ENCODE peak calls at places on chromosomes 2 and 18, in six cellular contexts. S is hepatocyte; G is IMR-90; J is dorsolateral prefrontal cortex; Y is heart right ventricle; Z is CD8-positive, alpha-beta T cell. U is an unnamed sample.

GRCh38 chr2:240925191-240925575 is 19.0 kb downstream of the CROCC2 start:
- DNase-seq in Z (no peak), S (no peak), G (no peak), J (peak), Y (no peak), U (peak)

GRCh38 chr2:121348128-121348740 is 63.2 kb upstream of the TFCP2L1 start:
- DNase-seq in Y (no peak), Z (no peak), S (no peak), J (no peak), G (no peak), U (no peak)

GRCh38 chr2:204881519-204882111 is 336.3 kb downstream of the PARD3B start:
- DNase-seq in J (no peak), G (no peak), Z (no peak), Y (no peak), S (no peak), U (no peak)

GRCh38 chr2:232487385-232488096 is at the start of gene ECEL1:
- DNase-seq in S (no peak), G (no peak), Z (no peak), J (no peak), Y (no peak), U (no peak)

GRCh38 chr2:12556762-12557161 is 160.0 kb upstream of the TRIB2 start:
- DNase-seq in J (no peak), Y (no peak), G (peak), S (peak), Z (no peak), U (no peak)

GRCh38 chr2:53970095-53970897 is 497 bp downstream of the PSME4 start:
- DNase-seq in J (peak), G (peak), S (peak), Z (peak), Y (peak), U (no peak)

GRCh38 chr2:111702119-111702808 is 181.7 kb downstream of the ANAPC1 start:
- DNase-seq in J (no peak), G (peak), S (peak), Y (peak), Z (peak), U (no peak)

GRCh38 chr2:224849264-224849663 is 133.1 kb upstream of the CCDC195 start:
- DNase-seq in J (no peak), S (no peak), Z (no peak), Y (no peak), G (no peak), U (no peak)

GRCh38 chr2:3169106-3169870 is 208.3 kb downstream of the EIPR1 start:
- DNase-seq in J (no peak), S (no peak), Y (no peak), G (peak), Z (no peak), U (no peak)

GRCh38 chr2:181114021-181114420 is 133.6 kb downstream of the UBE2E3 start:
- DNase-seq in Y (no peak), G (no peak), S (no peak), Z (no peak), J (no peak), U (no peak)

GRCh38 chr2:240968731-240969624 is 29.4 kb upstream of the SNED1 start:
- DNase-seq in Y (peak), S (no peak), Z (no peak), G (no peak), J (no peak), U (no peak)

GRCh38 chr2:215479121-215479520 is 43.3 kb upstream of the FN1 start:
- DNase-seq in Y (no peak), G (no peak), S (no peak), Z (no peak), J (no peak), U (no peak)

GRCh38 chr2:191759200-191759507 is 81.2 kb downstream of the NABP1 start:
- DNase-seq in J (no peak), Y (no peak), Z (no peak), G (no peak), S (no peak), U (no peak)

GRCh38 chr2:96510931-96511595 is 5.9 kb upstream of the NEURL3 start:
- DNase-seq in S (no peak), Z (no peak), Y (no peak), J (no peak), G (no peak), U (no peak)

GRCh38 chr2:124027182-124027581 is 2.1 kb downstream of the CNTNAP5 start:
- DNase-seq in G (peak), Y (no peak), Z (no peak), J (peak), S (peak), U (no peak)

GRCh38 chr2:239275037-239275685 is 125.7 kb downstream of the HDAC4 start:
- DNase-seq in S (peak), Z (peak), Y (peak), J (peak), G (peak), U (peak)

GRCh38 chr2:130241041-130241707 is 42.9 kb upstream of the TUBA3E start:
- DNase-seq in G (peak), S (peak), J (no peak), Z (no peak), Y (no peak), U (no peak)

GRCh38 chr2:43100883-43101662 is 125.3 kb downstream of the ZFP36L2 start:
- DNase-seq in Z (no peak), Y (peak), J (peak), S (peak), G (peak), U (no peak)

GRCh38 chr18:11327656-11328055 is 178.3 kb upstream of the PIEZO2 start:
- DNase-seq in J (no peak), G (peak), S (no peak), Z (no peak), Y (no peak), U (no peak)

GRCh38 chr2:48218169-48218568 is 311.8 kb upstream of the STON1 start:
- DNase-seq in Y (no peak), Z (no peak), J (no peak), G (peak), S (no peak), U (no peak)

GRCh38 chr2:48220463-48220862 is 309.5 kb upstream of the STON1 start:
- DNase-seq in Z (no peak), G (no peak), S (no peak), J (no peak), Y (no peak), U (no peak)

GRCh38 chr2:48219555-48220436 is 310.2 kb upstream of the STON1 start:
- DNase-seq in G (no peak), Z (no peak), Y (no peak), S (peak), J (no peak), U (no peak)

GRCh38 chr2:48221846-48222516 is 308.0 kb upstream of the STON1 start:
- DNase-seq in J (no peak), Y (no peak), G (no peak), S (peak), Z (no peak), U (no peak)

DNA sequence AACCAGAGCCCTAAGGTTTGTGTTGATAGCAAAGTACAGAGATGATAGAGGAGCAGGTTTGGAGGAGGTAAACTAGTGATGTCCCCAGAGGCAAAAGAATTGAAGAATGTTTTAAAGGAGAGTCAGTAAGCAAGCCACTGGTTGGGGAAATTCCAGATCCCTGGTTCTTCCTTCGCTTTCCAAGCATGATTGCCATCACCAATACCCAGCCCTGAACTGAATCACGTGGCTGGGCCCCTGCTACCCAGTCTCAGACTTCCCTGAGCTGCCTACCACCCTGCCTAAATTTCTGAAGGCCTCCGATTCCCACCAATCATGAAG is 310.8 kb upstream of the STON1 start:
- DNase-seq in S (no peak), J (no peak), G (no peak), Z (no peak), Y (no peak), U (no peak)
- TF ChIP-seq CTCF in S (no peak), J (no peak), G (no peak), Z (no peak), Y (no peak), U (no peak)

GRCh38 chr18:68733693-68734092 is 18.8 kb upstream of the TMX3 start:
- DNase-seq in J (no peak), Z (no peak), G (peak), Y (no peak), S (no peak), U (no peak)
- TF ChIP-seq CTCF in J (no peak), Z (no peak), G (no peak), Y (no peak), S (no peak), U (no peak)

GRCh38 chr2:55062754-55063153 is 12.5 kb upstream of the RTN4 start:
- DNase-seq in J (no peak), Z (no peak), G (no peak), Y (no peak), S (no peak), U (no peak)

GRCh38 chr2:55061534-55062344 is 11.5 kb upstream of the RTN4 start:
- DNase-seq in Z (no peak), Y (no peak), G (no peak), S (no peak), J (no peak), U (no peak)

GRCh38 chr2:55063226-55063625 is 13.0 kb upstream of the RTN4 start:
- DNase-seq in S (no peak), Z (no peak), G (no peak), J (no peak), Y (no peak), U (no peak)

GRCh38 chr2:55059793-55060192 is 9.5 kb upstream of the RTN4 start:
- DNase-seq in J (no peak), G (no peak), Z (no peak), Y (no peak), S (no peak), U (no peak)

DNA sequence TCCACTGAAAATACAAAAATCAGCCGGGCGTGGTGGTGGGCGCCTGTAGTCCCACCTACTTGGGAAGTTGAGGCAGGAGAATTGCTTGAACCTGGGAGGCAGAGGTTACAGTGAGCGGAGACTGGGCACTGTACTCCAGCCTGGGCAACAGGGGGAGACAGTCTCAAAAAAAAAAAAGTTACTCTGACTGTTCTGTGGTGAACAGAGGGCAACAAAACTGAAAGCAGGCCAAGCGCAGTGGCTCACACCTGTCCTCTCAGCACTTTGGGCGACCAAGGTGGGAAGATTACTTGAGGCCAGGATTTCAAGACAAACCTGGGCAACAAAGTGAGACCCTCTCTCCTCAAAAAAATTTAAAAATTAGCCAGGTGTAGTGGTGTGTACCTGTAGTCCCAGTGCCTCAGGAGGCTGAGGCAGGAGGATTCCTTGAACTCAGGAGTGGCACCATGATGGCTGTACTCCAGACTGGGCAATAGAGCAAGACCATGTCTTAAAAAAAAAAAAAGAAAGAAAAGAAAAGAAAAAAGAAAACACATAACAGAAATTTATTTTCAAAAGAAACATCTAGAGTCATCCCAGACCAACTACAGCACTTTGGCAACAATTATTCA is 13.6 kb upstream of the RTN4 start:
- DNase-seq in G (no peak), Y (no peak), S (no peak), J (no peak), Z (no peak), U (no peak)
- TF ChIP-seq CTCF in G (peak), Y (no peak), S (no peak), J (no peak), Z (no peak), U (no peak)

DNA sequence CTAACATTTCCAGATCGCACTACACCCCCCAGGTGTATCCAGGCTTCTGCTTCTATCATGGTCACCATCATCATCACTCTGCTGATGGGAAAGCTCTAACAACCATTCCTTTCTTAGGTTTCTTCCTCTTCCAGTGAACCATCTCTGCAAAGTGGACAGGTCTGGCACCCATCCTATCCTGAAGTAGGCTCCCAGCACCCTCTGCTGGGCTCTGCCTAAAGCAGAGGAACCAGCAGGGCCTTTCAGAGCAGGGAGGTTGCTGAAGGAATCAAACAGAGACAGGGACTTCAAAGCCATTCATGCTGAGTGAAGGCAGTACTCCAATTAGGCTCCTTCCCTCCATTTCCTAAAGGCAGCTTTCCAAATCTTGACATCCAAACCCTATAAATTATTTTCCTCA is 27.2 kb upstream of the SATB2 start:
- DNase-seq in S (no peak), G (no peak), J (no peak), Z (no peak), Y (no peak), U (no peak)
- TF ChIP-seq CTCF in S (no peak), G (peak), J (no peak), Z (no peak), Y (no peak), U (no peak)

DNA sequence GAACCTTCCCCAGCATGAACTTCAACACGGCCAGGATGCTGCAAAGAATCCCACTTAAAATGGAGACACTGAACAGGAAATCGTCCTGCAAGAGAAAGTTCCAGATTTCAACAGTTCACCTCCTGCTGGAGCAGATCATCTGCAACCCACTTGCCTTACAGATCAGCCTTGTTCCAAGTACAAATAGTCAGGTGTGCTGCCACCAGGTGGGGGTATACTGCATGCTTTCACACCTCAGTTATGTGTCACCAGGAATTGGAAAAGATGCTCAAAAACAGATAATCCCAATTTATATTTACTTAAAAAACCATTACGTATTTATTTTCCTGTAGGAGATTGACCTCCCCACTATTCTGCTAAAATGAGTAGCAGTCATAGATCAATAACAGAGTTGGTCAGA is 212.3 kb downstream of the MGAT5 start:
- DNase-seq in Y (no peak), G (no peak), S (peak), Z (peak), J (no peak), U (no peak)
- TF ChIP-seq CTCF in Y (peak), G (peak), S (peak), Z (no peak), J (no peak), U (no peak)

DNA sequence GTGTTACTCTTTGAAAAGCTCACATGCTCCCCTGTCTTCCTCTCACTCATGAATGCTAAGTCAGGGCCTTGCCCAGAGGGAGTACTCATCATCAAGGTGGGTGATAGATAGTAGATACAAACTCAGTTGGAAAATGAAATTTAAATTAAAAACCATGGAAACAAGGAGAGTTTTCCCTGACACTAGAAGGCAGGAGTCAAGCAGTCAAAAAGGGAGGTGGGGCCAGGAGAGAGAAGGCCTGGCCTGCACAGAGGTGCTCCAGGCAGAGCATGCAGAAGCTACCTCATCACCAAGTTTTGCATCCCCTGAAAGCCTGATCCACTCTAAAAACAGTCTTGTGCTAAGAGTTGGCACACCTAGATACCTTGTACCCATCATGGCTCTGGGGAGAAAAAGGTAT is 143.7 kb downstream of the MYO5B start:
- DNase-seq in G (no peak), Y (no peak), S (peak), Z (no peak), J (no peak), U (no peak)
- TF ChIP-seq CTCF in G (no peak), Y (peak), S (peak), Z (no peak), J (no peak), U (no peak)

GRCh38 chr2:234496442-234496834 is 443 bp downstream of the ARL4C start:
- DNase-seq in Y (peak), J (peak), Z (peak), G (no peak), S (peak), U (no peak)
- TF ChIP-seq CTCF in Y (no peak), J (no peak), Z (no peak), G (no peak), S (no peak), U (no peak)

DNA sequence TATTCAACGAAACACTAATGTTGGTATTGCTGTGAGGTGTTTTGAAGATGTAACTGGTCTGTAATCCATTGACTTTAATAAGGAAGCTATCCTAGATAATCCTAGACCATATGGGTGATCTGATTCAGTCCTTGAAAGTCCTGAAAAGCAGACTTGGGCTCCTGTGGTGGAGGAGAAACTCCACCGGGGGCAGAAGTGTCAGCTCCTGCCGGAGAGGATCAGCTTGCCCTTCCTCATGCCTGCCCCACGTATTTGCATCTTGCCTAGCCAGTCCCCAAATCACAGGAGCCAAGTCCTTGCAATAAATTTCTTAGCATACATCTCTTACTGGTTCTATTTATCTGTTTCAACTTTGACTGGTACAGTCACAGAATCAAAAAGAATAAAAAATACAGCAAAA is 144.2 kb upstream of the DLGAP1 start:
- DNase-seq in Z (no peak), G (no peak), Y (no peak), J (no peak), S (no peak), U (no peak)
- TF ChIP-seq CTCF in Z (no peak), G (no peak), Y (no peak), J (no peak), S (no peak), U (no peak)

GRCh38 chr2:67309281-67309680 is 87.9 kb upstream of the ETAA1 start:
- DNase-seq in Y (no peak), G (peak), J (no peak), Z (no peak), S (peak), U (no peak)
- TF ChIP-seq CTCF in Y (no peak), G (no peak), J (no peak), Z (no peak), S (no peak), U (no peak)